ENCODE peak calls at places on chromosomes 16 and 17, in five cellular contexts. One of them, this sample, is unnamed.

GRCh38 chr17:56681561-56682266 is 88.2 kb downstream of the NOG start:
- DNase-seq in PC-3: peak
- DNase-seq in DND-41: peak
- DNase-seq in keratinocyte: peak
- DNase-seq in fibroblast of lung: peak
- DNase-seq in this sample: peak

GRCh38 chr17:61384384-61385090 is 15.1 kb upstream of the TBX2 start:
- DNase-seq in keratinocyte: no peak
- DNase-seq in PC-3: no peak
- DNase-seq in fibroblast of lung: no peak
- DNase-seq in DND-41: no peak
- DNase-seq in this sample: no peak

GRCh38 chr17:77914440-77915254 is 43.9 kb upstream of the TNRC6C start:
- DNase-seq in keratinocyte: no peak
- DNase-seq in fibroblast of lung: peak
- DNase-seq in PC-3: no peak
- DNase-seq in DND-41: no peak
- DNase-seq in this sample: no peak

GRCh38 chr16:30096862-30097563 is 1.0 kb upstream of the YPEL3 start:
- DNase-seq in fibroblast of lung: no peak
- DNase-seq in PC-3: no peak
- DNase-seq in DND-41: peak
- DNase-seq in keratinocyte: no peak
- DNase-seq in this sample: no peak

GRCh38 chr17:82338858-82339633 is 5.5 kb upstream of the SECTM1 start:
- DNase-seq in fibroblast of lung: peak
- DNase-seq in PC-3: peak
- DNase-seq in keratinocyte: peak
- DNase-seq in DND-41: no peak
- DNase-seq in this sample: peak

GRCh38 chr17:15917021-15917438 is 27.9 kb upstream of the ADORA2B start:
- DNase-seq in fibroblast of lung: no peak
- DNase-seq in PC-3: no peak
- DNase-seq in DND-41: no peak
- DNase-seq in keratinocyte: no peak
- DNase-seq in this sample: no peak

GRCh38 chr17:44761932-44762810 is 3.4 kb downstream of the ADAM11 start:
- DNase-seq in fibroblast of lung: no peak
- DNase-seq in DND-41: no peak
- DNase-seq in PC-3: no peak
- DNase-seq in keratinocyte: no peak
- DNase-seq in this sample: peak

GRCh38 chr16:30997000-30997886 is 12.2 kb downstream of the HSD3B7 start:
- DNase-seq in keratinocyte: peak
- DNase-seq in PC-3: peak
- DNase-seq in DND-41: no peak
- DNase-seq in fibroblast of lung: peak
- DNase-seq in this sample: peak

GRCh38 chr17:82802141-82802540 is 37.7 kb downstream of the ZNF750 start:
- DNase-seq in DND-41: no peak
- DNase-seq in fibroblast of lung: peak
- DNase-seq in PC-3: no peak
- DNase-seq in keratinocyte: no peak
- DNase-seq in this sample: peak

GRCh38 chr16:76899767-76900166 is 291.2 kb upstream of the MON1B start:
- DNase-seq in keratinocyte: no peak
- DNase-seq in DND-41: no peak
- DNase-seq in PC-3: no peak
- DNase-seq in fibroblast of lung: no peak
- DNase-seq in this sample: no peak

GRCh38 chr16:21565816-21566669 is 33.3 kb upstream of the METTL9 start:
- DNase-seq in fibroblast of lung: no peak
- DNase-seq in PC-3: no peak
- DNase-seq in keratinocyte: no peak
- DNase-seq in DND-41: no peak
- DNase-seq in this sample: no peak

GRCh38 chr17:32136856-32137255 is 5.4 kb upstream of the RHOT1 start:
- DNase-seq in keratinocyte: no peak
- DNase-seq in PC-3: no peak
- DNase-seq in DND-41: peak
- DNase-seq in fibroblast of lung: no peak
- DNase-seq in this sample: no peak

GRCh38 chr17:41026668-41027471 is at the start of gene KRTAP1-5:
- DNase-seq in DND-41: no peak
- DNase-seq in PC-3: peak
- DNase-seq in fibroblast of lung: peak
- DNase-seq in keratinocyte: no peak
- DNase-seq in this sample: peak

GRCh38 chr17:64622931-64623654 is 39.0 kb downstream of the SMURF2 start:
- DNase-seq in keratinocyte: peak
- DNase-seq in DND-41: no peak
- DNase-seq in PC-3: peak
- DNase-seq in fibroblast of lung: peak
- DNase-seq in this sample: peak

GRCh38 chr17:17774009-17774881 is 62.5 kb downstream of the SREBF1 start:
- DNase-seq in keratinocyte: peak
- DNase-seq in PC-3: peak
- DNase-seq in DND-41: no peak
- DNase-seq in fibroblast of lung: peak
- DNase-seq in this sample: peak

GRCh38 chr17:81406117-81406953 is 11.1 kb downstream of the BAHCC1 start:
- DNase-seq in DND-41: no peak
- DNase-seq in keratinocyte: no peak
- DNase-seq in fibroblast of lung: no peak
- DNase-seq in PC-3: no peak
- DNase-seq in this sample: no peak

GRCh38 chr17:7922499-7923289 is 6.6 kb upstream of the RNF227 start:
- DNase-seq in DND-41: peak
- DNase-seq in fibroblast of lung: peak
- DNase-seq in keratinocyte: no peak
- DNase-seq in PC-3: no peak
- DNase-seq in this sample: peak
- TF ChIP-seq EZH2 in DND-41: no peak
- TF ChIP-seq EZH2 in fibroblast of lung: no peak
- TF ChIP-seq EZH2 in keratinocyte: no peak
- TF ChIP-seq EZH2 in PC-3: no peak
- TF ChIP-seq EZH2 in this sample: no peak

GRCh38 chr16:53504665-53505064 is 1.7 kb upstream of the AKTIP start:
- DNase-seq in PC-3: no peak
- DNase-seq in keratinocyte: no peak
- DNase-seq in DND-41: no peak
- DNase-seq in fibroblast of lung: peak
- DNase-seq in this sample: peak
- H2AFZ ChIP-seq in PC-3: no peak
- H2AFZ ChIP-seq in keratinocyte: no peak
- H2AFZ ChIP-seq in DND-41: no peak
- H2AFZ ChIP-seq in fibroblast of lung: no peak
- H2AFZ ChIP-seq in this sample: peak

GRCh38 chr16:85515830-85516397 is 97.2 kb upstream of the GSE1 start:
- DNase-seq in fibroblast of lung: no peak
- DNase-seq in PC-3: no peak
- DNase-seq in DND-41: no peak
- DNase-seq in keratinocyte: no peak
- DNase-seq in this sample: peak

GRCh38 chr16:85514295-85514600 is 98.9 kb upstream of the GSE1 start:
- DNase-seq in PC-3: peak
- DNase-seq in DND-41: no peak
- DNase-seq in fibroblast of lung: no peak
- DNase-seq in keratinocyte: no peak
- DNase-seq in this sample: no peak

GRCh38 chr16:85514601-85515318 is 98.4 kb upstream of the GSE1 start:
- DNase-seq in DND-41: no peak
- DNase-seq in PC-3: peak
- DNase-seq in keratinocyte: peak
- DNase-seq in fibroblast of lung: peak
- DNase-seq in this sample: peak

GRCh38 chr16:85513649-85514048 is 99.5 kb upstream of the GSE1 start:
- DNase-seq in PC-3: no peak
- DNase-seq in keratinocyte: no peak
- DNase-seq in DND-41: no peak
- DNase-seq in fibroblast of lung: no peak
- DNase-seq in this sample: no peak

DNA sequence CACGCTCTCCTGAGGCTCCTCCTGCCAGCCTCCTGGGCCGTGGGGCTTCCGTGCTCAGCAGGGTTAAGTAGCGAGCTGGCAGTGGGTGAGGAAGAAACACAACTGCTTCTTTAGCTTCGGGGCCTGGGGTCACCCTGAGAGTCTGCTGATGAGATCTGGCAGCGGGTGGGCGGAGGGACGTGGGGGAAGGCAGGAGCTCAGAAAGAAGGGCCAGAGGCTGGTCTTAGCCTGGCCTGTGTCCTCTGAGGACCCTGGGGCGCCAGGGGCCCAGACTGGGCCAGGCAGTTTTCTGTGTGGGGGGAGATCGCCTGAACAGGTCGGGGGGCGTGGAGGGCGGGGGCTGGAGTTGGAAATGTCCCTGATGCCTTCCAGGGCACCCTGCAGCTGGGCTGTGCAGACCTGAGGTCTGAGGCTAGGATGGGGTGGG is 97.8 kb upstream of the GSE1 start:
- DNase-seq in DND-41: no peak
- DNase-seq in keratinocyte: no peak
- DNase-seq in PC-3: no peak
- DNase-seq in fibroblast of lung: no peak
- DNase-seq in this sample: no peak
- H3K9ac ChIP-seq in DND-41: no peak
- H3K9ac ChIP-seq in keratinocyte: peak
- H3K9ac ChIP-seq in PC-3: peak
- H3K9ac ChIP-seq in fibroblast of lung: peak
- H3K9ac ChIP-seq in this sample: peak

GRCh38 chr17:49991409-49991808 is 3.6 kb downstream of the DLX3 start:
- DNase-seq in DND-41: no peak
- DNase-seq in keratinocyte: no peak
- DNase-seq in fibroblast of lung: no peak
- DNase-seq in PC-3: no peak
- DNase-seq in this sample: no peak

GRCh38 chr17:49992933-49993422 is 2.0 kb downstream of the DLX3 start:
- DNase-seq in PC-3: no peak
- DNase-seq in fibroblast of lung: no peak
- DNase-seq in keratinocyte: no peak
- DNase-seq in DND-41: no peak
- DNase-seq in this sample: no peak

GRCh38 chr17:49992191-49992932 is 2.7 kb downstream of the DLX3 start:
- DNase-seq in keratinocyte: no peak
- DNase-seq in fibroblast of lung: no peak
- DNase-seq in DND-41: no peak
- DNase-seq in PC-3: no peak
- DNase-seq in this sample: no peak

GRCh38 chr17:49989518-49989880 is 5.5 kb downstream of the DLX3 start:
- DNase-seq in fibroblast of lung: no peak
- DNase-seq in PC-3: no peak
- DNase-seq in keratinocyte: no peak
- DNase-seq in DND-41: no peak
- DNase-seq in this sample: no peak

DNA sequence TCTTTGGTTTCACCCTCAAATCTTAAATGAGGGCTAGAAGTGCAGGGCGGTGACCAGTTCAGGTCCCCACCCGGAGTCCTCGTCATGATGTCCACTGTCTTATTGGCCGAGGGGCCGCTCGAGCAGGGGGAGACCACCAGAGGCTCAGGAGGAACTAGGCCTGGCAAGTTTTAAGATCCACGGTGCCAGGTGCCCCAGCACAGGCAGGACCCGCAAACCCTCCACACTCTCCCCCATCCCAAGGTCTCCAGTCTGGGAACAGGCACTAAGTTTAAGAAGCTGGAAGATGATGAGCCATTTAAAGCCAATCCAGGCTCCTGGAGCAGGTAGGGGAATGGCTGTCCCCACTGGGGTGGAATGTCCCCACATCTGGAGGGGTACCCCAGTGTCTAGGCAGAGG is 4.1 kb downstream of the DLX3 start:
- DNase-seq in keratinocyte: no peak
- DNase-seq in DND-41: no peak
- DNase-seq in PC-3: no peak
- DNase-seq in fibroblast of lung: no peak
- DNase-seq in this sample: no peak
- TF ChIP-seq EZH2 in keratinocyte: no peak
- TF ChIP-seq EZH2 in DND-41: no peak
- TF ChIP-seq EZH2 in PC-3: no peak
- TF ChIP-seq EZH2 in fibroblast of lung: no peak
- TF ChIP-seq EZH2 in this sample: no peak

DNA sequence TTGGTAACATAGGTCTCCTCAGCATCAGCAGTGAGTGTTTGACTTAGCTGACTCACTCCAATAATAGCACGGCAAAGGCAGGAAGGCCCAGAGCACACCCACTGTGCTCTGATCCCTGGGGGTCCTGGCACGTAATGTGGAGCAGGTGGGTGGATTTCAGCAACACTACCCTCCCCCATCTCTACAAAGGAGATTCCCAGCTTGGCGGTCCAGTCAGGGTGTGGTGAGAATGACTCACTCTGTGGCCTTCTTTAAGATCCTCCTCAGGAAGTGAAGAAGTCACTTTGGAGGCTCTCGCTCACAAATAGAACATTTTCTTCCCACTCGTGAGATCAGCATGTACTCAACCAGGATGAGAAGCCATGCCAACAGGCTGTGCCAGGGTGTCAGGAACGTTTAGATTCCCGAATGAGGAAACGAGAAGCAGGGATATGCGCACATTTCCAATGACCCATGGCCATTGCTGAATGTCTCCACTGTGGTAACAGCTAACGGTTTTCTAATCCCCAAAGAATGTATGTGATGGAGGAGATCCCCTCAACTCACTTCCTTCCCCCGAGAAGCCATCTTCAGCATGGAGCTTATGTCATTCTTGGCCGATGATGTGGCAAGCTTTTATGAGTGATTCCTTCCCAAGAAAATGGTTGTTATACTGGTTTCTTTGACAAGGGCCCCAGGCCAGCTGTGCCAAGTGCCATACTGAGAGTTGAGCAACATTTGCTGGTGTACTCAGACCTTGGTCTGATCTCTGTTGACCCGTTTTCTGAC is 365.2 kb downstream of the C16orf95 start:
- DNase-seq in PC-3: peak
- DNase-seq in DND-41: no peak
- DNase-seq in fibroblast of lung: peak
- DNase-seq in keratinocyte: no peak
- DNase-seq in this sample: peak
- H2AFZ ChIP-seq in PC-3: peak
- H2AFZ ChIP-seq in DND-41: no peak
- H2AFZ ChIP-seq in fibroblast of lung: peak
- H2AFZ ChIP-seq in keratinocyte: no peak
- H2AFZ ChIP-seq in this sample: peak